ENCODE peak calls at places on chromosomes 11 and 22, in five cellular contexts. One of them, this sample, is unnamed. For H3K27me3, the result is how much of the 10 kb centered on the place peaks cover.

GRCh38 chr11:82732734-82733443 is 775 bp downstream of the FAM181B start:
- DNase-seq in left lung: no peak
- DNase-seq in SK-N-SH: peak
- DNase-seq in kidney epithelial cell: no peak
- DNase-seq in IMR-90: no peak
- DNase-seq in this sample: no peak

GRCh38 chr11:107973641-107974040 is 35.1 kb upstream of the CUL5 start:
- DNase-seq in SK-N-SH: no peak
- DNase-seq in left lung: no peak
- DNase-seq in kidney epithelial cell: no peak
- DNase-seq in IMR-90: no peak
- DNase-seq in this sample: no peak

GRCh38 chr11:69126286-69126685 is 29.4 kb upstream of the SMIM38 start:
- DNase-seq in SK-N-SH: peak
- DNase-seq in left lung: peak
- DNase-seq in IMR-90: no peak
- DNase-seq in kidney epithelial cell: no peak
- DNase-seq in this sample: no peak

GRCh38 chr11:97963528-97964331 is 1057.0 kb upstream of the CNTN5 start:
- DNase-seq in kidney epithelial cell: no peak
- DNase-seq in IMR-90: peak
- DNase-seq in SK-N-SH: no peak
- DNase-seq in left lung: no peak
- DNase-seq in this sample: no peak

GRCh38 chr22:38570841-38571364 is 920 bp upstream of the DMC1 start:
- DNase-seq in SK-N-SH: peak
- DNase-seq in kidney epithelial cell: no peak
- DNase-seq in left lung: peak
- DNase-seq in IMR-90: peak
- DNase-seq in this sample: peak

GRCh38 chr11:33869511-33870422 is 22.1 kb downstream of the LMO2 start:
- DNase-seq in kidney epithelial cell: no peak
- DNase-seq in SK-N-SH: peak
- DNase-seq in left lung: peak
- DNase-seq in IMR-90: peak
- DNase-seq in this sample: peak

GRCh38 chr22:38792833-38793232 is 1.1 kb downstream of the DNAL4 start:
- DNase-seq in SK-N-SH: no peak
- DNase-seq in kidney epithelial cell: no peak
- DNase-seq in IMR-90: peak
- DNase-seq in left lung: no peak
- DNase-seq in this sample: no peak

GRCh38 chr11:134762248-134763029 is 350.4 kb upstream of the B3GAT1 start:
- DNase-seq in left lung: no peak
- DNase-seq in kidney epithelial cell: no peak
- DNase-seq in IMR-90: peak
- DNase-seq in SK-N-SH: no peak
- DNase-seq in this sample: peak

GRCh38 chr22:49845666-49846459 is 7.8 kb upstream of the ZBED4 start:
- DNase-seq in IMR-90: no peak
- DNase-seq in SK-N-SH: no peak
- DNase-seq in kidney epithelial cell: no peak
- DNase-seq in left lung: no peak
- DNase-seq in this sample: no peak

GRCh38 chr11:130165601-130166456 is 6.2 kb downstream of the ST14 start:
- DNase-seq in left lung: no peak
- DNase-seq in IMR-90: no peak
- DNase-seq in SK-N-SH: no peak
- DNase-seq in kidney epithelial cell: no peak
- DNase-seq in this sample: no peak

GRCh38 chr11:130164221-130164570 is 4.6 kb downstream of the ST14 start:
- DNase-seq in IMR-90: no peak
- DNase-seq in SK-N-SH: no peak
- DNase-seq in left lung: no peak
- DNase-seq in kidney epithelial cell: no peak
- DNase-seq in this sample: no peak

GRCh38 chr11:130162733-130163132 is 3.2 kb downstream of the ST14 start:
- DNase-seq in IMR-90: no peak
- DNase-seq in SK-N-SH: no peak
- DNase-seq in kidney epithelial cell: no peak
- DNase-seq in left lung: peak
- DNase-seq in this sample: no peak

GRCh38 chr11:130161441-130161840 is 1.9 kb downstream of the ST14 start:
- DNase-seq in left lung: no peak
- DNase-seq in SK-N-SH: no peak
- DNase-seq in IMR-90: no peak
- DNase-seq in kidney epithelial cell: no peak
- DNase-seq in this sample: no peak

GRCh38 chr11:130163346-130164220 is 4.0 kb downstream of the ST14 start:
- DNase-seq in kidney epithelial cell: no peak
- DNase-seq in IMR-90: no peak
- DNase-seq in left lung: peak
- DNase-seq in SK-N-SH: no peak
- DNase-seq in this sample: no peak
- TF ChIP-seq CTCF in kidney epithelial cell: peak
- TF ChIP-seq CTCF in IMR-90: no peak
- TF ChIP-seq CTCF in left lung: no peak
- TF ChIP-seq CTCF in SK-N-SH: no peak
- TF ChIP-seq CTCF in this sample: no peak

DNA sequence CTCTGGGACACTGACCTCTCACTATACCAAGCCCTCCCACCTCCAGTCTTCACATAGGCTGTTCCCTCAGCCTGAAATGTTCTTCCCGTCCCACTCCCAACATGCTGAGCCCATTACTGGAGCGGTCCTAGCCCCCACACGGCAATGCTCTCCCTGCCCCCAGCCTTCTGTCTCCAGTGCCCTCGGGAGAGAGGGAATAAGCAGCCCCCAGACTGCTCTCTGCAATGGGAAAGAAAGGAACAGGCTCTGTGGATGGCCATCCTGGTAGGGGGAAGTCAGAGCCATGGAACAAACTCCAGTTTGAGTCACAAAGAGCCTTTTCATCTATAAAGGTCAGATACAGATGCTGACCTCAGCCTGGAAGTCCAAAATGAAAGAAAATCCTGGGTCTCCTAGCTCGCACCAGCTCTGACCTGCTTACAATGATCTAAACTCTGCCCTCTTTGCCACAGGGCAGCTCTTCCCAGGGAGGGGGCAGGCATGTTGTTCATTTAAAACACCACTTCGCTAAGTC is 62.6 kb downstream of the FLRT1 start:
- DNase-seq in left lung: no peak
- DNase-seq in IMR-90: no peak
- DNase-seq in SK-N-SH: no peak
- DNase-seq in kidney epithelial cell: no peak
- DNase-seq in this sample: no peak
- H3K27me3 ChIP-seq in left lung: under half
- H3K27me3 ChIP-seq in IMR-90: under half
- H3K27me3 ChIP-seq in SK-N-SH: under half
- H3K27me3 ChIP-seq in kidney epithelial cell: half or more
- H3K27me3 ChIP-seq in this sample: under half

GRCh38 chr11:77074626-77075221 is 8.0 kb downstream of the CAPN5 start:
- DNase-seq in left lung: no peak
- DNase-seq in SK-N-SH: no peak
- DNase-seq in IMR-90: no peak
- DNase-seq in kidney epithelial cell: no peak
- DNase-seq in this sample: no peak

GRCh38 chr11:77072851-77073327 is 6.1 kb downstream of the CAPN5 start:
- DNase-seq in IMR-90: no peak
- DNase-seq in left lung: no peak
- DNase-seq in SK-N-SH: no peak
- DNase-seq in kidney epithelial cell: no peak
- DNase-seq in this sample: no peak

GRCh38 chr11:77074205-77074604 is 7.4 kb downstream of the CAPN5 start:
- DNase-seq in IMR-90: no peak
- DNase-seq in left lung: no peak
- DNase-seq in SK-N-SH: peak
- DNase-seq in kidney epithelial cell: no peak
- DNase-seq in this sample: no peak

GRCh38 chr11:77071671-77072605 is 5.2 kb downstream of the CAPN5 start:
- DNase-seq in left lung: no peak
- DNase-seq in kidney epithelial cell: no peak
- DNase-seq in IMR-90: peak
- DNase-seq in SK-N-SH: no peak
- DNase-seq in this sample: no peak

GRCh38 chr11:77073328-77074001 is 6.7 kb downstream of the CAPN5 start:
- DNase-seq in IMR-90: peak
- DNase-seq in left lung: peak
- DNase-seq in SK-N-SH: peak
- DNase-seq in kidney epithelial cell: peak
- DNase-seq in this sample: peak
- H3K4me3 ChIP-seq in IMR-90: no peak
- H3K4me3 ChIP-seq in left lung: no peak
- H3K4me3 ChIP-seq in SK-N-SH: peak
- H3K4me3 ChIP-seq in kidney epithelial cell: no peak
- H3K4me3 ChIP-seq in this sample: no peak

GRCh38 chr22:30212363-30212995 is 34.1 kb downstream of the LIF start:
- DNase-seq in IMR-90: peak
- DNase-seq in SK-N-SH: peak
- DNase-seq in left lung: peak
- DNase-seq in kidney epithelial cell: peak
- DNase-seq in this sample: peak
- TF ChIP-seq CTCF in IMR-90: peak
- TF ChIP-seq CTCF in SK-N-SH: no peak
- TF ChIP-seq CTCF in left lung: no peak
- TF ChIP-seq CTCF in kidney epithelial cell: no peak
- TF ChIP-seq CTCF in this sample: no peak